ENCODE peak calls at places on chromosome 13, in five cellular contexts. F is ovary, D is uterus, J is spleen, C is transverse colon. H is an unnamed sample.
A peak's percentile ranks its signal among the peaks of the same experiment; 100 is the strongest.

GRCh38 chr13:52954838-52955237 is 73.8 kb upstream of the OLFM4 start:
- DNase-seq in C (no peak), D (no peak), J (no peak), F (no peak), H (no peak)

GRCh38 chr13:75796825-75797224 is 160.7 kb downstream of the LMO7 start:
- DNase-seq in J (no peak), F (no peak), C (no peak), D (no peak), H (no peak)

GRCh38 chr13:101941095-101941777 is 460.6 kb downstream of the FGF14 start:
- DNase-seq in C (no peak), D (no peak), F (no peak), J (no peak), H (no peak)

GRCh38 chr13:21800847-21801616 is 130.2 kb downstream of the FGF9 start:
- DNase-seq in J (no peak), F (no peak), D (no peak), C (no peak), H (no peak)

GRCh38 chr13:95834134-95834765 is 157.3 kb downstream of the DNAJC3 start:
- DNase-seq in D (peak; percentile 68), J (peak; percentile 84), F (peak; percentile 42), C (peak; percentile 64), H (no peak)

GRCh38 chr13:109160887-109161669 is 531.7 kb downstream of the MYO16 start:
- DNase-seq in J (no peak), F (no peak), D (no peak), C (no peak), H (no peak)

GRCh38 chr13:98293570-98294142 is 116.6 kb upstream of the RNF113B start:
- DNase-seq in F (no peak), D (no peak), J (no peak), C (no peak), H (no peak)

GRCh38 chr13:32019612-32020233 is 11.9 kb upstream of the FRY start:
- DNase-seq in F (peak; percentile 30), C (peak; percentile 25), D (peak; percentile 39), J (no peak), H (no peak)

GRCh38 chr13:65063753-65064152 is 2166.4 kb downstream of the PCDH9 start:
- DNase-seq in J (no peak), F (no peak), C (no peak), D (no peak), H (no peak)

GRCh38 chr13:34345601-34345939 is 527.6 kb downstream of the RFC3 start:
- DNase-seq in C (no peak), D (no peak), F (no peak), J (no peak), H (no peak)

DNA sequence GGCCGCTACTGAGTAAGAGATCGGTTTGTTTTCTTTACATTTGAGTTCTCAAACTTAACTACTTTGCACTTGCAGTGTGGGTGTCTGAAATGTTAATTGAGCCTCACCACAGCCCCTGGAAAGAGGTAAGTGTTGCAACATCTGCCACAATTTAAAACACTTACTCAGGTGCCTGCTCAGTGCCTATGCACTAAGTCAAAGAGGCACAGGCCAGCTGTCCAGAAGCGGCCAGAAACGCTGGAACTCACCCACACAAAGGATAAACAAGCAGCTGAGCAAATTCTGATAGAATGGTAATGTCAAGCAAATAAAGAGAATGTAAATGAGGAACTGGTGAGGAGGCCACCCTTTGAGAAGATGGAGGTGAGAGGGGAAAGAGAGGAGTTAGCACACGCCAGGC is 67.8 kb upstream of the SERP2 start:
- DNase-seq in C (no peak), D (no peak), J (no peak), F (no peak), H (no peak)
- H3K4me1 ChIP-seq in C (peaks cover 92% of the 10 kb centered on the region), D (peaks cover 25% of the 10 kb centered on the region), J (no peaks in the 10 kb centered on the region), F (peaks cover 20% of the 10 kb centered on the region), H (peaks cover 34% of the 10 kb centered on the region)

GRCh38 chr13:99863789-99864626 is 107.6 kb downstream of the ZIC5 start:
- DNase-seq in C (no peak), J (no peak), F (no peak), D (no peak), H (no peak)

GRCh38 chr13:99862243-99862642 is 109.3 kb downstream of the ZIC5 start:
- DNase-seq in D (no peak), F (no peak), J (no peak), C (no peak), H (no peak)

GRCh38 chr13:99857738-99858137 is 113.8 kb downstream of the ZIC5 start:
- DNase-seq in F (no peak), C (no peak), J (no peak), D (no peak), H (no peak)

GRCh38 chr13:99859178-99860177 is 112.1 kb downstream of the ZIC5 start:
- DNase-seq in C (peak; percentile 31), F (no peak), J (no peak), D (no peak), H (no peak)

DNA sequence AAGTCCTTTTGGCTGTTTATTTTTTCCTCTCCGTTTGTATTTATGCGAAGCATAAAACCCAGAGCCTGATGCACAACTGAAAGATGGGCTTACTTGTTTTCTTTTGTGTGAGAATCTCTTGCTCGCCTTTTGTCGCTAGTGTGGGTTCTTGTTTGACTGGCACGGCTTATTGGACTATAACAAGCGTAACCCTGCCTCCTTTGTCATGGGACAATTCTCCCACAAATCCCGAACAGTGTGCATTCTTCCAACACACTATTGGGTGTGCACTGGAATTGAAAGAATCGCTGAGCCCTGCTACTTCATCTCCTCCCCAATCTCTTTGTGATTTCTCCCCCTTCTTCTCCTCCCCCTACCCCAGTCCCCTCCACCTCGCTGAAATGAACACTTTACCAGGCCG is 110.8 kb downstream of the ZIC5 start:
- DNase-seq in D (no peak), C (no peak), J (no peak), F (no peak), H (no peak)
- H3K27ac ChIP-seq in D (no peak overlapping the region), C (no peak overlapping the region), J (no peak overlapping the region), F (no peak overlapping the region), H (no peak overlapping the region)

DNA sequence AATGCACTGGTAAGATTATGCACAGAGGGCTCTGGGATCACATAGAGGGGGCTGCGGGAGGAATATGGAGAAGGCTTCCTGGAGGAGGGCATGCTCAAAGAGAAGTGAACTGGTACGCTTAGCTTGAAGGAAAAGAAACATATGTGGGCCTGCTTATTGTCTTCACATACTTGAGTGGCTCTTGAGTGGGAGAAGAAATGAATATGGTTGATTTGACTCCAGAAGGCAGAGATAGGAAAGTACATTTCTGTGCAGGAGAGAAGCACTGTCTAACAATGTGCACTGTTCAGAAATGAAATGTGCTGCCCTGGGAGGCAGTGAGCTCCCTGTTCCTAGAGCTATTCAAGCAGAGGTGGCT is 91.2 kb downstream of the KL start:
- DNase-seq in C (no peak), F (no peak), J (no peak), D (no peak), H (no peak)
- H3K4me1 ChIP-seq in C (peaks cover 44% of the 10 kb centered on the region), F (peaks cover 6% of the 10 kb centered on the region), J (peaks cover 20% of the 10 kb centered on the region), D (no peaks in the 10 kb centered on the region), H (peaks cover 38% of the 10 kb centered on the region)

GRCh38 chr13:40120781-40121180 is 465.3 kb downstream of the COG6 start:
- DNase-seq in D (no peak), J (no peak), C (no peak), F (no peak), H (no peak)
- H3K27ac ChIP-seq in D (peak overlapping the region; percentile 58), J (no peak overlapping the region), C (no peak overlapping the region), F (no peak overlapping the region), H (peak overlapping the region; percentile 42)

DNA sequence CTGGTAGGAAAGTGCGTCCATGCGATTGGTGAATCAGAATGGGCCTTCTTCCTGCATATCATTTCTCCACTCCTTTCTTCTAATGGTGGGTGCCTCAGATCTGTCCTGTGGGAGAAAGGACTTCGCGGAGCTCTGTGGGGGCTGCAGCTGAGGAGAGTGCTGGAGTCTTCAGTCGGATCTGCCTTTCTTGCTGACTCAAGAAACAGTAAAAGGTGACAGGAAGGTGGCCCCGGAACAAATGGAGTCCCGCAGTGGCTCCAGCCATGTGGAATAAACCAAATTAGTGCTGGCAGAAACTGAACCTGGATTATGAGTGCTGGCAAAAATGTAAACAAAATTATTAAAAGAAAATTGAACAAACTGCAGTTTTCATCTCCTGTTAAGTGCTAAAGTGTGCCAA is 15.1 kb upstream of the GAS6 start:
- DNase-seq in D (no peak), C (no peak), F (peak; percentile 6), J (no peak), H (no peak)
- H3K4me1 ChIP-seq in D (peaks cover 8% of the 10 kb centered on the region), C (peaks cover 6% of the 10 kb centered on the region), F (peaks cover 7% of the 10 kb centered on the region), J (peaks cover 7% of the 10 kb centered on the region), H (peaks cover 25% of the 10 kb centered on the region)

DNA sequence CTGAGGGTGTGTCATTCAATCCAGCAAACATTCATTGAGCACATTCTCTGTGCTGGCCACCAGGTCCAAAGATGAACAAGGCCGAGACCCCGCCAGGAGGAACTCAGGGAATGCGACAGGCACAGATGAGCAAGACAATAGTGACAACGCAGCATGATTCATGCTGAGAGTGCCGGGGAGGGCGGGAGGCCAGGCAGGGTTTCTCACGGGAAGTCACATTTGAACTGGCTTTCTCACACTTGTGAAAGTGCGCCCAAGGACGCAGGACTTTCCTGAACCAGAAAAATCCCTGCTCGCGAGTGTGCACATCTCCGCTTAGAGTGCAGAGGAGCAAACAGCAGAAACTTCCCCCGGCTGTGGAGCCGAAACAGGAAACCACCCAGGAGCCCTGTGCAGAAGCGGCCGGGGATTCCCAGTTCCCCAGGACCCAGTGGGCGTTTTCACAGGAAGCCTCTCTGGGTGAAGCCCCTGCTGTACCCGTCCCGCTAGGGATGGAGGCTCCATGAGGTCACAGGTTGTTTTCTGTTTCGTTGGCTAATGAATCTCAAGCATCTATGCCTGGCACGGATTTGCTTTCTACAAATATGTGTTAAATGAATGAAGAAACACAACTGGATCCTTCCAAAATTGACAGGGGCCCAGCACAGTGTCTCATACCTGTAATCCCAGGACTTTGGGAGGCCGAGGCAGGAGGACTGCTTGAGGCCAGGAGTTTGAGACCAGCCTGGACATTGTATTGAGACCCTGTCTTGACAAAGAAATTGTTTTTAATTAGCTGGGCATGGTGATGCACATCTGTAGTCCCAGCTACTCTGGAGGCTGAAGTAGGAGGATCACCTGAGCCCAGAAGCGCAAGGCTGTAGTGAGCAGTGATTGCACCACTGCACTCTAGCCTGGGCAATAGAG is 68.4 kb upstream of the TM9SF2 start:
- DNase-seq in J (peak; percentile 92), C (peak; percentile 62), F (peak; percentile 19), D (no peak), H (no peak)
- H3K27ac ChIP-seq in J (peak overlapping the region; percentile 86), C (peak overlapping the region; percentile 45), F (no peak overlapping the region), D (no peak overlapping the region), H (no peak overlapping the region)

H was measured in thoracic aorta.